ENCODE peak calls at places on chromosome 12, in six cellular contexts. D is hypothalamus; M is heart left ventricle; Q is hepatocyte; E is activated gamma-delta T cell treated with anti-CD3 and anti-CD28 coated beads, Interleukin-2, amount 50 U/mL, for 16 hours; Y is posterior vena cava. J is an unnamed sample.

GRCh38 chr12:40039598-40039997 is 66.3 kb downstream of the SLC2A13 start:
- DNase-seq in Y (no peak), Q (no peak), E (no peak), D (no peak), M (no peak), J (no peak)

GRCh38 chr12:69555461-69555860 is 29.8 kb upstream of the CCT2 start:
- DNase-seq in Y (no peak), E (no peak), D (no peak), Q (no peak), M (no peak), J (no peak)

GRCh38 chr12:108611884-108612415 is 14.1 kb upstream of the TMEM119 start:
- DNase-seq in M (no peak), Q (peak), E (peak), D (no peak), Y (no peak), J (no peak)

GRCh38 chr12:105218434-105218833 is 17.5 kb downstream of the APPL2 start:
- DNase-seq in D (no peak), M (no peak), Q (no peak), Y (no peak), E (no peak), J (no peak)

GRCh38 chr12:75585309-75585708 is 73.9 kb upstream of the KRR1 start:
- DNase-seq in M (no peak), Q (no peak), E (no peak), D (no peak), Y (no peak), J (no peak)

GRCh38 chr12:991350-992278 is 591 bp downstream of the ERC1 start:
- DNase-seq in M (no peak), D (no peak), E (no peak), Y (no peak), Q (peak), J (peak)

GRCh38 chr12:66144796-66145754 is 14.5 kb upstream of the LLPH start:
- DNase-seq in Q (peak), E (no peak), M (no peak), Y (no peak), D (no peak), J (peak)

GRCh38 chr12:116559080-116559329 is 176 bp upstream of the MAP1LC3B2 start:
- DNase-seq in E (no peak), D (no peak), Y (no peak), M (no peak), Q (no peak), J (no peak)